ENCODE peak calls at places on chromosomes 11 and 22, in five cellular contexts. One of them, this sample, is unnamed. For H3K4me1, the result is how much of the 10 kb centered on the place peaks cover.

GRCh38 chr11:119671048-119671447 is 58.0 kb downstream of the NECTIN1 start:
- DNase-seq in right lobe of liver: no peak
- DNase-seq in sigmoid colon: peak
- DNase-seq in heart left ventricle: peak
- DNase-seq in stomach: peak
- DNase-seq in this sample: peak

GRCh38 chr22:46045459-46046298 is 68.7 kb upstream of the WNT7B start:
- DNase-seq in right lobe of liver: peak
- DNase-seq in sigmoid colon: peak
- DNase-seq in heart left ventricle: no peak
- DNase-seq in stomach: peak
- DNase-seq in this sample: no peak

GRCh38 chr11:23897453-23898289 is 599.2 kb upstream of the LUZP2 start:
- DNase-seq in right lobe of liver: no peak
- DNase-seq in sigmoid colon: no peak
- DNase-seq in heart left ventricle: no peak
- DNase-seq in stomach: no peak
- DNase-seq in this sample: no peak

GRCh38 chr22:49627217-49628181 is 200.2 kb downstream of the BRD1 start:
- DNase-seq in right lobe of liver: peak
- DNase-seq in sigmoid colon: no peak
- DNase-seq in heart left ventricle: no peak
- DNase-seq in stomach: no peak
- DNase-seq in this sample: no peak

GRCh38 chr11:114160884-114161283 is 101.4 kb downstream of the ZBTB16 start:
- DNase-seq in right lobe of liver: no peak
- DNase-seq in sigmoid colon: no peak
- DNase-seq in heart left ventricle: no peak
- DNase-seq in stomach: no peak
- DNase-seq in this sample: no peak

GRCh38 chr11:17686185-17686980 is 33.0 kb upstream of the MYOD1 start:
- DNase-seq in right lobe of liver: no peak
- DNase-seq in sigmoid colon: no peak
- DNase-seq in heart left ventricle: no peak
- DNase-seq in stomach: no peak
- DNase-seq in this sample: no peak

GRCh38 chr22:21734540-21735197 is 925 bp downstream of the YPEL1 start:
- DNase-seq in right lobe of liver: no peak
- DNase-seq in sigmoid colon: no peak
- DNase-seq in heart left ventricle: no peak
- DNase-seq in stomach: no peak
- DNase-seq in this sample: no peak

GRCh38 chr22:49614966-49615965 is 212.4 kb downstream of the BRD1 start:
- DNase-seq in right lobe of liver: peak
- DNase-seq in sigmoid colon: peak
- DNase-seq in heart left ventricle: no peak
- DNase-seq in stomach: no peak
- DNase-seq in this sample: no peak

GRCh38 chr22:31613286-31613903 is 48.6 kb downstream of the PISD start:
- DNase-seq in right lobe of liver: no peak
- DNase-seq in sigmoid colon: peak
- DNase-seq in heart left ventricle: no peak
- DNase-seq in stomach: no peak
- DNase-seq in this sample: no peak

GRCh38 chr11:85118151-85118550 is 509.0 kb downstream of the DLG2 start:
- DNase-seq in right lobe of liver: no peak
- DNase-seq in sigmoid colon: no peak
- DNase-seq in heart left ventricle: no peak
- DNase-seq in stomach: no peak
- DNase-seq in this sample: no peak

GRCh38 chr11:63866211-63866610 is 27.3 kb downstream of the MARK2 start:
- DNase-seq in right lobe of liver: no peak
- DNase-seq in sigmoid colon: peak
- DNase-seq in heart left ventricle: no peak
- DNase-seq in stomach: peak
- DNase-seq in this sample: no peak

GRCh38 chr11:79312591-79313267 is 128.1 kb downstream of the TENM4 start:
- DNase-seq in right lobe of liver: no peak
- DNase-seq in sigmoid colon: no peak
- DNase-seq in heart left ventricle: no peak
- DNase-seq in stomach: no peak
- DNase-seq in this sample: no peak

GRCh38 chr11:32184057-32185055 is 93.5 kb downstream of the RCN1 start:
- DNase-seq in right lobe of liver: no peak
- DNase-seq in sigmoid colon: no peak
- DNase-seq in heart left ventricle: no peak
- DNase-seq in stomach: no peak
- DNase-seq in this sample: no peak

GRCh38 chr11:134228625-134229024 is 4.2 kb downstream of the VPS26B start:
- DNase-seq in right lobe of liver: no peak
- DNase-seq in sigmoid colon: no peak
- DNase-seq in heart left ventricle: no peak
- DNase-seq in stomach: no peak
- DNase-seq in this sample: no peak

GRCh38 chr22:32836286-32836859 is 34.9 kb downstream of the TIMP3 start:
- DNase-seq in right lobe of liver: no peak
- DNase-seq in sigmoid colon: no peak
- DNase-seq in heart left ventricle: no peak
- DNase-seq in stomach: no peak
- DNase-seq in this sample: peak

GRCh38 chr11:123421589-123421988 is 8.5 kb upstream of the GRAMD1B start:
- DNase-seq in right lobe of liver: no peak
- DNase-seq in sigmoid colon: no peak
- DNase-seq in heart left ventricle: no peak
- DNase-seq in stomach: no peak
- DNase-seq in this sample: no peak

GRCh38 chr11:75400110-75400865 is 970 bp downstream of the RPS3 start:
- DNase-seq in right lobe of liver: no peak
- DNase-seq in sigmoid colon: no peak
- DNase-seq in heart left ventricle: no peak
- DNase-seq in stomach: no peak
- DNase-seq in this sample: no peak

GRCh38 chr22:17235861-17236260 is 16.6 kb upstream of the ADA2 start:
- DNase-seq in right lobe of liver: no peak
- DNase-seq in sigmoid colon: no peak
- DNase-seq in heart left ventricle: no peak
- DNase-seq in stomach: no peak
- DNase-seq in this sample: no peak

GRCh38 chr11:28878025-28878424 is 769.8 kb downstream of the METTL15 start:
- DNase-seq in right lobe of liver: no peak
- DNase-seq in sigmoid colon: no peak
- DNase-seq in heart left ventricle: no peak
- DNase-seq in stomach: no peak
- DNase-seq in this sample: no peak

GRCh38 chr22:31326877-31327276 is 19.3 kb downstream of the PATZ1 start:
- DNase-seq in right lobe of liver: no peak
- DNase-seq in sigmoid colon: no peak
- DNase-seq in heart left ventricle: no peak
- DNase-seq in stomach: no peak
- DNase-seq in this sample: no peak

GRCh38 chr11:22703040-22703439 is 36.6 kb downstream of the GAS2 start:
- DNase-seq in right lobe of liver: no peak
- DNase-seq in sigmoid colon: no peak
- DNase-seq in heart left ventricle: no peak
- DNase-seq in stomach: no peak
- DNase-seq in this sample: no peak

GRCh38 chr11:69444381-69445130 is 36.9 kb upstream of the LINC01488 start:
- DNase-seq in right lobe of liver: peak
- DNase-seq in sigmoid colon: peak
- DNase-seq in heart left ventricle: peak
- DNase-seq in stomach: no peak
- DNase-seq in this sample: peak

GRCh38 chr11:47443028-47443700 is 5.8 kb downstream of the RAPSN start:
- DNase-seq in right lobe of liver: no peak
- DNase-seq in sigmoid colon: no peak
- DNase-seq in heart left ventricle: no peak
- DNase-seq in stomach: no peak
- DNase-seq in this sample: no peak

GRCh38 chr11:32312865-32313403 is 122.4 kb downstream of the WT1 start:
- DNase-seq in right lobe of liver: no peak
- DNase-seq in sigmoid colon: no peak
- DNase-seq in heart left ventricle: no peak
- DNase-seq in stomach: no peak
- DNase-seq in this sample: peak

GRCh38 chr22:31343235-31344191 is 2.6 kb downstream of the PATZ1 start:
- DNase-seq in right lobe of liver: no peak
- DNase-seq in sigmoid colon: no peak
- DNase-seq in heart left ventricle: peak
- DNase-seq in stomach: peak
- DNase-seq in this sample: no peak

GRCh38 chr22:36901411-36902142 is 11.9 kb upstream of the CSF2RB start:
- DNase-seq in right lobe of liver: no peak
- DNase-seq in sigmoid colon: no peak
- DNase-seq in heart left ventricle: no peak
- DNase-seq in stomach: no peak
- DNase-seq in this sample: no peak

GRCh38 chr22:38973289-38974169 is 8.6 kb upstream of the APOBEC3B start:
- DNase-seq in right lobe of liver: no peak
- DNase-seq in sigmoid colon: no peak
- DNase-seq in heart left ventricle: no peak
- DNase-seq in stomach: peak
- DNase-seq in this sample: peak

GRCh38 chr11:60869451-60869825 is 2.1 kb downstream of the ZP1 start:
- DNase-seq in right lobe of liver: no peak
- DNase-seq in sigmoid colon: peak
- DNase-seq in heart left ventricle: no peak
- DNase-seq in stomach: peak
- DNase-seq in this sample: peak

GRCh38 chr11:113488931-113489351 is 13.7 kb upstream of the DRD2 start:
- DNase-seq in right lobe of liver: no peak
- DNase-seq in sigmoid colon: no peak
- DNase-seq in heart left ventricle: no peak
- DNase-seq in stomach: no peak
- DNase-seq in this sample: no peak

GRCh38 chr22:34858026-34858425 is 207.9 kb upstream of the ISX start:
- DNase-seq in right lobe of liver: no peak
- DNase-seq in sigmoid colon: no peak
- DNase-seq in heart left ventricle: no peak
- DNase-seq in stomach: no peak
- DNase-seq in this sample: no peak

GRCh38 chr22:27602390-27602789 is 199.2 kb downstream of the MN1 start:
- DNase-seq in right lobe of liver: no peak
- DNase-seq in sigmoid colon: no peak
- DNase-seq in heart left ventricle: no peak
- DNase-seq in stomach: no peak
- DNase-seq in this sample: no peak

DNA sequence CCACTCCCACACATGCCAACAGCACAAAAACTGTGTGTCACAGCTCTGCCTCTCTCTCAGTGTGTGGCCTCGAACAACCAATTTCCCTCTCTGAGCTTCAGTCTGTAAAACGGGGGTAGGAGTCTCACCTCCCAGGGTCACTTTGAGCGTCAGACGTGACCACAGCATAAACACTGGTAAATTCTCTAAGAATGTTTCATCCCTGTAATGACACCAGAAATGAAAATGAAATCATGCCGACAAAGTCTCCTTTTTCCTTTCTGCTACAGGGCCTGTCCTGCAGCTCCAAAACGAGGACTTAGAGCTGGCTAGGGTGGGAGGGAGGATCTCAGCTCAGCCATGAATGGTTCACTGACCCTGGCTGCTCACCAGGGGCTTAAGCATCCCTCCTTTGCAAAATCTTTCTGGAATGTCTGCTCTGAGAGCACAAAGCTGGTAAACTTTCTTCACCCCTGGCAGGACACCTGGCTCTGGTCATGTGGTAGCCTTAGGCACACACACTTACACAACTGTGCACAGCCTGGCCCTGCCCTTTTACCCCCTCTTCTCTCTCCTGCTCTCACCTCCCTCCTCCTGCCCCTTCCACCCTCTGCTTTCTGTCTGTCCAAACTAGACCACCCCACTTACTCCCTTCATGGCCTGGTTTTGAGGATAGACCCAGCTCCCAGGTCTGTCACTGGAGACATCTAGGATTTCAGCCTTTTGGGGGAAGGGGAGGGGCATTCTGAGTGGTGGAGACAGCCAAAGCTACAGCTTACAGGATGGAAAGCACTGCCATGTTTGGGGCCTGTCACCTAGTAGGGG is 12.3 kb upstream of the TSKU start:
- DNase-seq in right lobe of liver: peak
- DNase-seq in sigmoid colon: peak
- DNase-seq in heart left ventricle: no peak
- DNase-seq in stomach: peak
- DNase-seq in this sample: no peak
- H3K4me1 ChIP-seq in right lobe of liver: half or more
- H3K4me1 ChIP-seq in sigmoid colon: under half
- H3K4me1 ChIP-seq in heart left ventricle: under half
- H3K4me1 ChIP-seq in stomach: half or more
- H3K4me1 ChIP-seq in this sample: under half

DNA sequence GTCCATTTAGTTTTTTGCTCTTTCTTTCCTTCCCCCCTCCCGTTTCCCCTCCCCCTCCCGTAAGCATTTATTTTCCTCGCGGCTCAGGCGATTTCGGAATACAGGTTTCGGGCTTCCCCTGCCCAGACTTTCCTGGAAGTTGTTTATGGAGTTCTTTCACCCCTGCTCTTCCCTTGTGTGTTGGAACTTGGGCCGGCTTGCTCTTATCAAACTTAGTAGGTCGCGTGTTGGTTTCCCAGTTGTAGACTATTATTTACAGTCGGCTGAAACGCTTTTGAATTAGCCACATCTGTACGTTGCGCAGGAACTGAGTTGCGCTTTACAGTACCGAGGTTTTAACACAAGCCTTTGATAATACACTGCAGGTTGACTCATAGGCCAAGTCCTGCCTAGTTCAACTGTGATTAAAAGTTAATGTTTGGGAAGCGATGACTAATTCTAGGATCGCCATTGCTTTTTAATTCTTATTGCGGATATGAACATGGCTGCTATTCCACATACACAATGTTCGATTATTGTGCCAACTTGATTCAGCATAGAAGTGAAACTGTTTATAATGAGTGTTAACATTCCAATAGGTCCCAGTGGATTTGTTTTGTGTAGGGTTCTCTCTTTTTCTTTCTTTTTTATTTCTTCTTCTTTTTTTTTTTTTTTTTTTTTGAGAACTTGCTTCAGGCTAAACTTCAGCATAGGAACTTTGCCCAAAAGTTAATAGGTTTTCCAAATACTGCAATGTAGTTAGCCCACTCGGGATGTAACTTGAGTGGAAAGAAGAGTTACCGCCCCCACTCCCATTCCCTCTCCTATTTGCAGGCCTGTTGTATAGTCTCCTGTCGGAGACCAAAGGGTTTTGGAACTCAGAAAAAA is 1.8 kb downstream of the YAP1 start:
- DNase-seq in right lobe of liver: peak
- DNase-seq in sigmoid colon: peak
- DNase-seq in heart left ventricle: peak
- DNase-seq in stomach: peak
- DNase-seq in this sample: peak
- H3K4me3 ChIP-seq in right lobe of liver: peak
- H3K4me3 ChIP-seq in sigmoid colon: peak
- H3K4me3 ChIP-seq in heart left ventricle: peak
- H3K4me3 ChIP-seq in stomach: peak
- H3K4me3 ChIP-seq in this sample: no peak

GRCh38 chr11:33723238-33723881 is 12.9 kb downstream of the CD59 start:
- DNase-seq in right lobe of liver: no peak
- DNase-seq in sigmoid colon: no peak
- DNase-seq in heart left ventricle: peak
- DNase-seq in stomach: no peak
- DNase-seq in this sample: no peak
- TF ChIP-seq POLR2A in right lobe of liver: no peak
- TF ChIP-seq POLR2A in sigmoid colon: no peak
- TF ChIP-seq POLR2A in heart left ventricle: no peak
- TF ChIP-seq POLR2A in stomach: no peak
- TF ChIP-seq POLR2A in this sample: no peak

GRCh38 chr22:41096391-41096790 is 4.0 kb downstream of the EP300 start:
- DNase-seq in right lobe of liver: no peak
- DNase-seq in sigmoid colon: no peak
- DNase-seq in heart left ventricle: no peak
- DNase-seq in stomach: no peak
- DNase-seq in this sample: no peak
- H3K4me1 ChIP-seq in right lobe of liver: half or more
- H3K4me1 ChIP-seq in sigmoid colon: half or more
- H3K4me1 ChIP-seq in heart left ventricle: under half
- H3K4me1 ChIP-seq in stomach: under half
- H3K4me1 ChIP-seq in this sample: under half

This sample was measured in adrenal gland.